ENCODE peak calls at places on chromosomes 6 and 20, in six cellular contexts. V, Z, N, M, F and R are unnamed samples.
A peak's percentile ranks its signal among the peaks of the same experiment; 100 is the strongest.

GRCh38 chr6:151385177-151385576 is 6.2 kb downstream of the ZBTB2 start:
- DNase-seq in F (no peak), Z (no peak), N (no peak), V (no peak), M (no peak), R (no peak)

GRCh38 chr20:4809707-4810106 is 88.0 kb downstream of the PRND start:
- DNase-seq in F (no peak), V (no peak), Z (no peak), M (no peak), N (peak; percentile 36), R (no peak)

GRCh38 chr6:13304101-13304500 is 24.2 kb downstream of the TBC1D7 start:
- DNase-seq in N (no peak), F (no peak), Z (no peak), V (no peak), M (no peak), R (no peak)

GRCh38 chr6:40796280-40797223 is 209.4 kb upstream of the LRFN2 start:
- DNase-seq in N (no peak), Z (no peak), F (no peak), M (no peak), V (no peak), R (no peak)

GRCh38 chr6:99613705-99614429 is 7.2 kb downstream of the PRDM13 start:
- DNase-seq in Z (peak; percentile 48), N (peak; percentile 62), V (no peak), M (no peak), F (no peak), R (no peak)

GRCh38 chr20:21102691-21103311 is 3.4 kb downstream of the LINC00237 start:
- DNase-seq in Z (peak; percentile 49), F (no peak), V (no peak), N (peak; percentile 54), M (no peak), R (no peak)

GRCh38 chr20:57392512-57393271 is 1.5 kb downstream of the RBM38 start:
- DNase-seq in Z (peak; percentile 80), F (no peak), N (peak; percentile 62), V (no peak), M (peak; percentile 64), R (no peak)

GRCh38 chr6:151493495-151494234 is at the start of gene CCDC170:
- DNase-seq in M (no peak), F (peak; percentile 57), Z (peak; percentile 29), N (peak; percentile 26), V (peak; percentile 37), R (no peak)

GRCh38 chr20:10924628-10925266 is 250.9 kb upstream of the JAG1 start:
- DNase-seq in N (no peak), F (peak; percentile 23), V (no peak), M (no peak), Z (no peak), R (no peak)

GRCh38 chr6:125962900-125963497 is 6.4 kb downstream of the HINT3 start:
- DNase-seq in Z (no peak), N (no peak), M (no peak), F (no peak), V (no peak), R (no peak)

GRCh38 chr20:10185741-10186558 is 32.7 kb upstream of the SNAP25 start:
- DNase-seq in M (no peak), F (no peak), Z (no peak), V (no peak), N (no peak), R (no peak)

GRCh38 chr6:160500639-160501038 is 152.5 kb downstream of the SLC22A3 start:
- DNase-seq in V (no peak), F (no peak), Z (no peak), M (no peak), N (no peak), R (no peak)

GRCh38 chr6:29917843-29918242 is 24.5 kb upstream of the HLA-A start:
- DNase-seq in Z (no peak), V (no peak), N (no peak), M (no peak), F (no peak), R (no peak)

GRCh38 chr6:52514514-52514913 is 62.3 kb downstream of the TRAM2 start:
- DNase-seq in F (no peak), V (no peak), Z (no peak), M (no peak), N (no peak), R (no peak)

GRCh38 chr6:40962241-40962640 is 76.8 kb downstream of the UNC5CL start:
- DNase-seq in N (no peak), Z (peak; percentile 33), V (no peak), F (peak; percentile 72), M (no peak), R (no peak)

GRCh38 chr6:169445661-169446581 is 192.3 kb upstream of the THBS2 start:
- DNase-seq in N (no peak), V (no peak), Z (no peak), F (no peak), M (no peak), R (no peak)

GRCh38 chr20:23995905-23996666 is 7.5 kb upstream of the GGTLC1 start:
- DNase-seq in F (no peak), M (peak; percentile 46), V (peak; percentile 49), N (no peak), Z (peak; percentile 65), R (no peak)

GRCh38 chr6:98526465-98526864 is 307.9 kb upstream of the POU3F2 start:
- DNase-seq in M (no peak), N (no peak), V (no peak), Z (no peak), F (no peak), R (no peak)

GRCh38 chr6:107719160-107719559 is 105.0 kb downstream of the SCML4 start:
- DNase-seq in F (no peak), V (no peak), N (no peak), Z (no peak), M (no peak), R (no peak)

GRCh38 chr20:51628533-51629398 is 86.2 kb upstream of the NFATC2 start:
- DNase-seq in F (no peak), V (no peak), Z (no peak), N (no peak), M (no peak), R (no peak)